ENCODE peak calls at places on chromosomes 5 and 9, in ten cellular contexts. I is upper lobe of left lung, D is spleen, S is left lung, L is body of pancreas, X is HepG2, N is adrenal gland, W is heart left ventricle, B is PC-9, G is fibroblast of lung. M is an unnamed sample.

GRCh38 chr5:74127377-74128338 is 501.7 kb downstream of the ARHGEF28 start:
- DNase-seq in S (no peak), W (peak; percentile 27), N (peak; percentile 1), D (no peak), B (peak; percentile 25), G (peak; percentile 46), X (peak; percentile 4), I (no peak), L (peak; percentile 22), M (no peak)

GRCh38 chr9:70407081-70407503 is 7.4 kb downstream of the KLF9 start:
- DNase-seq in X (no peak), G (peak; percentile 96), N (no peak), D (no peak), I (no peak), W (no peak), L (no peak), S (no peak), B (no peak), M (no peak)

GRCh38 chr9:35035851-35036701 is 36.3 kb downstream of the VCP start:
- DNase-seq in N (peak; percentile 27), W (peak; percentile 59), G (peak; percentile 36), I (peak; percentile 65), S (peak; percentile 87), D (peak; percentile 85), X (no peak), B (no peak), L (no peak), M (no peak)

GRCh38 chr5:145014109-145014508 is 821.0 kb downstream of the PRELID2 start:
- DNase-seq in X (no peak), I (no peak), W (no peak), D (no peak), B (no peak), L (no peak), N (no peak), G (no peak), S (no peak), M (no peak)

GRCh38 chr5:52783226-52783959 is 4.3 kb upstream of the ITGA1 start:
- DNase-seq in S (no peak), I (peak; percentile 45), L (no peak), N (no peak), D (no peak), X (no peak), W (peak; percentile 16), G (peak; percentile 25), B (no peak), M (no peak)

GRCh38 chr5:139414601-139415121 is 10.8 kb upstream of the SPATA24 start:
- DNase-seq in S (no peak), W (no peak), L (no peak), N (peak; percentile 67), D (no peak), B (no peak), I (no peak), G (peak; percentile 48), X (no peak), M (no peak)

GRCh38 chr5:95005811-95006210 is 279.1 kb downstream of the MCTP1 start:
- DNase-seq in W (no peak), N (no peak), B (no peak), X (no peak), S (no peak), G (no peak), D (no peak), L (no peak), I (no peak), M (no peak)

GRCh38 chr5:127355342-127355741 is 64.7 kb downstream of the MEGF10 start:
- DNase-seq in G (no peak), D (no peak), X (no peak), L (no peak), S (no peak), N (no peak), B (no peak), I (no peak), W (no peak), M (no peak)

GRCh38 chr5:1311443-1312055 is 16.7 kb upstream of the TERT start:
- DNase-seq in D (peak; percentile 73), I (no peak), G (no peak), X (no peak), W (no peak), S (no peak), B (no peak), N (no peak), L (no peak), M (no peak)

GRCh38 chr9:6739218-6739617 is 18.6 kb upstream of the KDM4C start:
- DNase-seq in I (no peak), G (peak; percentile 11), L (no peak), S (no peak), X (peak; percentile 39), N (no peak), W (no peak), B (no peak), D (no peak), M (no peak)

GRCh38 chr9:137367506-137368430 is 55.2 kb downstream of the EXD3 start:
- DNase-seq in X (no peak), B (no peak), I (no peak), D (peak; percentile 52), S (peak; percentile 62), G (no peak), L (no peak), W (no peak), N (no peak), M (no peak)

GRCh38 chr5:168176251-168176650 is 115.2 kb upstream of the WWC1 start:
- DNase-seq in B (no peak), G (no peak), I (no peak), S (no peak), D (no peak), N (no peak), W (no peak), X (no peak), L (no peak), M (no peak)
- H3K4me1 ChIP-seq in B (no peaks in the 10 kb centered on the region), G (no peaks in the 10 kb centered on the region), I (no peaks in the 10 kb centered on the region), S (no peaks in the 10 kb centered on the region), D (no peaks in the 10 kb centered on the region), N (no peaks in the 10 kb centered on the region), W (peaks cover 40% of the 10 kb centered on the region), X (no peaks in the 10 kb centered on the region), L (no peaks in the 10 kb centered on the region), M (no peaks in the 10 kb centered on the region)

GRCh38 chr5:124706729-124707361 is 39.6 kb downstream of the ZNF608 start:
- DNase-seq in G (peak; percentile 64), N (no peak), B (no peak), L (peak; percentile 84), I (peak; percentile 54), S (peak; percentile 42), D (no peak), X (peak; percentile 9), W (peak; percentile 62), M (no peak)
- H3K4me1 ChIP-seq in G (peaks cover 10% of the 10 kb centered on the region), N (peaks cover 36% of the 10 kb centered on the region), B (no peaks in the 10 kb centered on the region), L (peaks cover 53% of the 10 kb centered on the region), I (peaks cover 57% of the 10 kb centered on the region), S (peaks cover 41% of the 10 kb centered on the region), D (peaks cover 54% of the 10 kb centered on the region), X (peaks cover 31% of the 10 kb centered on the region), W (peaks cover 49% of the 10 kb centered on the region), M (no peaks in the 10 kb centered on the region)

GRCh38 chr5:128826290-128826689 is 139.0 kb upstream of the SLC27A6 start:
- DNase-seq in L (no peak), W (no peak), X (no peak), G (no peak), B (no peak), I (no peak), N (no peak), D (no peak), S (no peak), M (no peak)
- H3K4me1 ChIP-seq in L (no peaks in the 10 kb centered on the region), W (no peaks in the 10 kb centered on the region), X (no peaks in the 10 kb centered on the region), G (no peaks in the 10 kb centered on the region), B (no peaks in the 10 kb centered on the region), I (no peaks in the 10 kb centered on the region), N (no peaks in the 10 kb centered on the region), D (no peaks in the 10 kb centered on the region), S (no peaks in the 10 kb centered on the region), M (no peaks in the 10 kb centered on the region)

GRCh38 chr9:37380570-37380969 is 41.9 kb upstream of the GRHPR start:
- DNase-seq in S (no peak), B (no peak), I (no peak), N (no peak), G (no peak), W (no peak), L (no peak), D (no peak), X (no peak), M (no peak)
- H3K4me1 ChIP-seq in S (no peaks in the 10 kb centered on the region), B (no peaks in the 10 kb centered on the region), I (no peaks in the 10 kb centered on the region), N (no peaks in the 10 kb centered on the region), G (no peaks in the 10 kb centered on the region), W (no peaks in the 10 kb centered on the region), L (no peaks in the 10 kb centered on the region), D (peaks cover 33% of the 10 kb centered on the region), X (peaks cover 17% of the 10 kb centered on the region), M (no peaks in the 10 kb centered on the region)

GRCh38 chr5:39502704-39503103 is 77.9 kb upstream of the DAB2 start:
- DNase-seq in I (no peak), X (no peak), D (no peak), N (no peak), B (no peak), S (no peak), W (no peak), G (no peak), L (no peak), M (no peak)

GRCh38 chr5:39503148-39503547 is 78.4 kb upstream of the DAB2 start:
- DNase-seq in N (peak; percentile 36), L (peak; percentile 43), X (no peak), W (peak; percentile 44), D (no peak), I (peak; percentile 31), B (no peak), S (no peak), G (peak; percentile 48), M (no peak)

GRCh38 chr5:39498247-39498952 is 73.6 kb upstream of the DAB2 start:
- DNase-seq in L (no peak), D (no peak), G (peak; percentile 77), S (no peak), W (no peak), X (no peak), N (no peak), I (no peak), B (no peak), M (no peak)

GRCh38 chr5:39501403-39501802 is 76.6 kb upstream of the DAB2 start:
- DNase-seq in L (peak; percentile 36), I (no peak), G (peak; percentile 93), B (peak; percentile 31), D (no peak), S (no peak), X (no peak), N (peak; percentile 61), W (peak; percentile 53), M (no peak)

DNA sequence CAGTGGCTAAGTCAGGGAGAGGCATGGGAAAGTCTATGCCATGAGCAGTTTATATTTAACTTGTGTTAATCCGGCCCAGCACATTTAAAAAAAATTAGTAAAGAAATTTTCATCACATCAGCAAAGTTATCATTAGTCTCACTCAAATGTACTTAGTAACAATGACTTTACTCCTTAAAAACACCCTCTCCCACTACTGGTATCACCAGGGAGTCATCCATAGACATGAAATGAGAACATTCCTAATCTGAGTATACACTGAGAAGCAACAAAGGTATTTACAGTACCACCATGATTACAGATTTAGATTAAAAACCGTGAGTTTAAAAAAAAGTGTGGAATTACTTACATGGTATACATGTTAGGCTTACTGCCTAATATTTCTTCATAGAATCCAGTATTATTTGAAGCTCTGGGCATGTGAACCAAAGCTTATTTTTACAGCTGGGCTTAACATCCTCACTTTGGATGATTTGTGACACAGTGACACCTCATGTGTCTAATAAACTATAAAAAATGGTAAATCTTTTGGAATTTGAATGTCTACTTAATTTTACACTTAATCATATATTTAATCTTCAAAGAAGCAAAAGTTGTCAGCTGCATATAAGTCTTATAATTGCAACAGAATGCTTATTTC is 76.0 kb upstream of the DAB2 start:
- DNase-seq in W (no peak), I (no peak), G (peak; percentile 59), N (no peak), S (no peak), L (no peak), D (no peak), B (no peak), X (no peak), M (no peak)
- H3K4me1 ChIP-seq in W (peaks cover 11% of the 10 kb centered on the region), I (peaks cover 19% of the 10 kb centered on the region), G (peaks cover 18% of the 10 kb centered on the region), N (peaks cover 40% of the 10 kb centered on the region), S (peaks cover 22% of the 10 kb centered on the region), L (peaks cover 4% of the 10 kb centered on the region), D (peaks cover 16% of the 10 kb centered on the region), B (peaks cover 11% of the 10 kb centered on the region), X (no peaks in the 10 kb centered on the region), M (no peaks in the 10 kb centered on the region)

M was measured in right lobe of liver.